ENCODE peak calls at places on chromosomes 16 and 17, in six cellular contexts. G, U, K, Q, W and P are unnamed samples.

GRCh38 chr16:11256657-11257130 is 690 bp upstream of the SOCS1 start:
- DNase-seq in G (peak; percentile 27), U (no peak), K (no peak), Q (peak; percentile 31), W (peak; percentile 69), P (no peak)

GRCh38 chr17:76872221-76872873 is 4.1 kb downstream of the MGAT5B start:
- DNase-seq in G (peak; percentile 96), U (no peak), K (no peak), Q (no peak), W (no peak), P (no peak)

GRCh38 chr16:31064882-31065461 is 9.1 kb downstream of the ZNF668 start:
- DNase-seq in G (peak; percentile 79), U (no peak), K (no peak), Q (no peak), W (no peak), P (no peak)

GRCh38 chr16:84367750-84368320 is 503 bp upstream of the ATP2C2 start:
- DNase-seq in G (no peak), U (no peak), K (no peak), Q (no peak), W (no peak), P (no peak)

GRCh38 chr17:18070861-18071340 is 16.8 kb upstream of the DRG2 start:
- DNase-seq in G (no peak), U (no peak), K (no peak), Q (no peak), W (peak; percentile 31), P (no peak)

GRCh38 chr16:81645303-81645702 is 133.8 kb upstream of the PLCG2 start:
- DNase-seq in G (peak; percentile 60), U (peak; percentile 15), K (no peak), Q (no peak), W (no peak), P (no peak)

GRCh38 chr16:70635356-70636016 is 10.9 kb upstream of the IL34 start:
- DNase-seq in G (peak; percentile 61), U (no peak), K (no peak), Q (no peak), W (peak; percentile 45), P (no peak)

GRCh38 chr16:50285406-50286003 is 19.2 kb downstream of the ADCY7 start:
- DNase-seq in G (no peak), U (no peak), K (no peak), Q (no peak), W (no peak), P (no peak)

GRCh38 chr16:19748389-19749110 is 30.5 kb downstream of the IQCK start:
- DNase-seq in G (no peak), U (no peak), K (no peak), Q (no peak), W (no peak), P (no peak)

GRCh38 chr16:48385272-48385953 is at the start of gene SIAH1:
- DNase-seq in G (peak; percentile 89), U (no peak), K (peak; percentile 58), Q (peak; percentile 81), W (peak; percentile 94), P (peak; percentile 37)

GRCh38 chr16:57985204-57986121 is 14.5 kb upstream of the CNGB1 start:
- DNase-seq in G (no peak), U (no peak), K (no peak), Q (no peak), W (no peak), P (no peak)

GRCh38 chr16:55568151-55568693 is 1.7 kb downstream of the CAPNS2 start:
- DNase-seq in G (peak; percentile 69), U (no peak), K (no peak), Q (no peak), W (no peak), P (no peak)

GRCh38 chr16:86549076-86549892 is 5.8 kb downstream of the MTHFSD start:
- DNase-seq in G (no peak), U (no peak), K (no peak), Q (no peak), W (no peak), P (no peak)

GRCh38 chr17:61362396-61362795 is 37.2 kb upstream of the TBX2 start:
- DNase-seq in G (no peak), U (peak; percentile 25), K (no peak), Q (no peak), W (no peak), P (no peak)